ENCODE peak calls at places on chromosomes 11 and 22, in six cellular contexts. G, D, A, R, C and Z are unnamed samples.

GRCh38 chr11:91326280-91326679 is 898.3 kb upstream of the FAT3 start:
- DNase-seq in G (no peak), D (no peak), A (no peak), R (no peak), C (no peak), Z (no peak)

GRCh38 chr11:65422104-65422632 is 430 bp upstream of the NEAT1 start:
- DNase-seq in G (peak; percentile 81), D (peak; percentile 30), A (peak; percentile 87), R (peak; percentile 95), C (peak; percentile 94), Z (peak; percentile 92)

GRCh38 chr11:31956310-31956709 is 134.6 kb upstream of the RCN1 start:
- DNase-seq in G (no peak), D (no peak), A (no peak), R (no peak), C (no peak), Z (no peak)

GRCh38 chr11:59756496-59756840 is 1.3 kb downstream of the STX3 start:
- DNase-seq in G (peak; percentile 41), D (no peak), A (no peak), R (peak; percentile 48), C (no peak), Z (no peak)

GRCh38 chr11:10599388-10600175 is 31.1 kb upstream of the LYVE1 start:
- DNase-seq in G (no peak), D (no peak), A (no peak), R (no peak), C (no peak), Z (no peak)

GRCh38 chr11:117298195-117298594 is 7.0 kb downstream of the BACE1-AS start:
- DNase-seq in G (no peak), D (no peak), A (no peak), R (no peak), C (no peak), Z (no peak)

GRCh38 chr11:134637091-134638015 is 225.3 kb upstream of the B3GAT1 start:
- DNase-seq in G (no peak), D (no peak), A (no peak), R (no peak), C (no peak), Z (no peak)

GRCh38 chr11:94586978-94587377 is 19.8 kb downstream of the PIWIL4 start:
- DNase-seq in G (no peak), D (no peak), A (no peak), R (no peak), C (no peak), Z (no peak)

GRCh38 chr11:108961095-108961494 is 296.2 kb downstream of the DDX10 start:
- DNase-seq in G (no peak), D (no peak), A (no peak), R (no peak), C (no peak), Z (no peak)

GRCh38 chr22:49925525-49926128 is 7.2 kb downstream of the CRELD2 start:
- DNase-seq in G (no peak), D (no peak), A (no peak), R (no peak), C (no peak), Z (no peak)

GRCh38 chr11:130206141-130206540 is 46.6 kb downstream of the ST14 start:
- DNase-seq in G (no peak), D (no peak), A (no peak), R (no peak), C (no peak), Z (no peak)

GRCh38 chr11:57426754-57427691 is at the start of gene SLC43A3:
- DNase-seq in G (peak; percentile 68), D (no peak), A (peak; percentile 26), R (peak; percentile 70), C (peak; percentile 54), Z (peak; percentile 16)

GRCh38 chr11:34621876-34622275 is 983 bp downstream of the EHF start:
- DNase-seq in G (no peak), D (no peak), A (no peak), R (no peak), C (no peak), Z (no peak)

GRCh38 chr11:110079726-110080125 is 13.5 kb upstream of the ZC3H12C start:
- DNase-seq in G (no peak), D (no peak), A (no peak), R (no peak), C (no peak), Z (no peak)

GRCh38 chr11:83070878-83071640 is 638 bp downstream of the RAB30 start:
- DNase-seq in G (no peak), D (no peak), A (peak; percentile 21), R (peak; percentile 13), C (peak; percentile 75), Z (no peak)

GRCh38 chr11:63839508-63840355 is 822 bp downstream of the MARK2 start:
- DNase-seq in G (no peak), D (no peak), A (no peak), R (peak; percentile 18), C (no peak), Z (peak; percentile 54)